ENCODE peak calls at places on chromosomes 11 and 22, in nine cellular contexts. D is GM12878, I is IMR-90, M is GM23338, E is H9, S is PC-3, R is mammary epithelial cell, V is astrocyte, L is OCI-LY7. N is an unnamed sample. For H4K20me1, the result is how much of the 10 kb centered on the place peaks cover.

GRCh38 chr11:133041928-133042890 is 490.1 kb downstream of the OPCML start:
- DNase-seq in V (no peak), L (no peak), E (no peak), M (no peak), I (no peak), D (no peak), S (no peak), R (no peak), N (no peak)

GRCh38 chr22:39967103-39967829 is 7.1 kb downstream of the TMA7B start:
- DNase-seq in I (peak), L (no peak), S (peak), D (no peak), M (no peak), E (no peak), R (peak), V (peak), N (peak)

GRCh38 chr11:10414181-10414580 is 40.9 kb upstream of the AMPD3 start:
- DNase-seq in L (no peak), V (no peak), I (no peak), D (no peak), S (no peak), R (no peak), E (no peak), M (no peak), N (peak)

GRCh38 chr11:109697140-109697843 is 275.3 kb downstream of the C11orf87 start:
- DNase-seq in D (no peak), E (peak), I (peak), L (peak), M (peak), V (peak), R (peak), S (peak), N (peak)

GRCh38 chr11:117187007-117187406 is 8.5 kb downstream of the SIDT2 start:
- DNase-seq in S (no peak), L (no peak), E (no peak), D (no peak), M (no peak), R (no peak), V (no peak), I (no peak), N (no peak)

GRCh38 chr11:72308226-72309073 is 64.5 kb upstream of the PHOX2A start:
- DNase-seq in M (no peak), V (peak), R (peak), S (peak), E (no peak), L (no peak), I (peak), D (no peak), N (peak)

GRCh38 chr11:132466983-132467382 is 1065.3 kb downstream of the OPCML start:
- DNase-seq in V (no peak), S (no peak), L (no peak), R (no peak), D (no peak), M (no peak), I (no peak), E (no peak), N (no peak)

GRCh38 chr22:39589880-39590279 is 19.3 kb downstream of the CACNA1I start:
- DNase-seq in V (no peak), R (no peak), E (no peak), S (no peak), I (no peak), L (no peak), D (no peak), M (no peak), N (no peak)

GRCh38 chr11:76626921-76627391 is 43.6 kb downstream of the LRRC32 start:
- DNase-seq in E (no peak), M (no peak), L (peak), R (peak), V (peak), S (peak), D (peak), I (peak), N (no peak)

GRCh38 chr11:66335531-66336233 is 552 bp downstream of the RIN1 start:
- DNase-seq in R (peak), S (peak), E (peak), L (no peak), V (peak), M (peak), D (no peak), I (peak), N (peak)

GRCh38 chr22:36565686-36566085 is 36.7 kb upstream of the EIF3D start:
- DNase-seq in V (peak), D (no peak), M (no peak), I (no peak), S (peak), E (no peak), L (no peak), R (peak), N (peak)

DNA sequence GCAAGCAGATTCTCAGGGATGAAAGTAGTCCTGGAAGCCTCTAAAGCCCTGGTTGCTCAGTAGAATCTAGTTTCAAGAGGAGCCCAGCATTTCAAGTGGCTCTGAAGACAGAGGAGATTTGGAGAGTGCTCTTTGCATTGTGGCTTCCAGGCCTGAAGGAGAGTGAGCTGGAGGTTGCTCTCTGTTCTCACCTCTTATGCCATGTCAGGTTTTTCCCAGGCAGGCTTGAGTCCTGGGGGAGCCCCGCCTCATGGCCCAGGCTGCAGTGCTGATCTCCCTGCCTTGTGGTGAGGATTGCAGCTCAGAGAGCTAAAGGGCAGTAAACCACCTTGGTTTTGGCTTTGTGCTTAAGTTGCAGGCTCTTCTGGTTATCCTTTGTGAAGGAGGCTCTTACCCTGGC is 32.8 kb downstream of the RCOR2 start:
- DNase-seq in M (no peak), S (no peak), V (no peak), D (no peak), R (no peak), I (no peak), E (no peak), L (no peak), N (peak)
- H4K20me1 ChIP-seq in M (under half), S (under half), V (half or more), D (under half), R (under half), I (half or more), E (under half), L (under half), N (under half)

GRCh38 chr11:113458189-113458588 is 17.0 kb downstream of the DRD2 start:
- DNase-seq in D (no peak), M (no peak), L (no peak), S (no peak), V (no peak), E (no peak), R (no peak), I (no peak), N (no peak)
- H2AFZ ChIP-seq in D (no peak), M (no peak), L (no peak), S (no peak), V (no peak), E (no peak), R (no peak), I (no peak), N (no peak)

GRCh38 chr11:2691991-2692841 is 7.6 kb downstream of the KCNQ1OT1 start:
- DNase-seq in S (peak), M (peak), V (no peak), I (no peak), D (no peak), L (peak), R (no peak), E (peak), N (no peak)
- TF ChIP-seq CTCF in S (peak), M (peak), V (no peak), I (peak), D (peak), L (peak), R (peak), E (peak), N (no peak)

DNA sequence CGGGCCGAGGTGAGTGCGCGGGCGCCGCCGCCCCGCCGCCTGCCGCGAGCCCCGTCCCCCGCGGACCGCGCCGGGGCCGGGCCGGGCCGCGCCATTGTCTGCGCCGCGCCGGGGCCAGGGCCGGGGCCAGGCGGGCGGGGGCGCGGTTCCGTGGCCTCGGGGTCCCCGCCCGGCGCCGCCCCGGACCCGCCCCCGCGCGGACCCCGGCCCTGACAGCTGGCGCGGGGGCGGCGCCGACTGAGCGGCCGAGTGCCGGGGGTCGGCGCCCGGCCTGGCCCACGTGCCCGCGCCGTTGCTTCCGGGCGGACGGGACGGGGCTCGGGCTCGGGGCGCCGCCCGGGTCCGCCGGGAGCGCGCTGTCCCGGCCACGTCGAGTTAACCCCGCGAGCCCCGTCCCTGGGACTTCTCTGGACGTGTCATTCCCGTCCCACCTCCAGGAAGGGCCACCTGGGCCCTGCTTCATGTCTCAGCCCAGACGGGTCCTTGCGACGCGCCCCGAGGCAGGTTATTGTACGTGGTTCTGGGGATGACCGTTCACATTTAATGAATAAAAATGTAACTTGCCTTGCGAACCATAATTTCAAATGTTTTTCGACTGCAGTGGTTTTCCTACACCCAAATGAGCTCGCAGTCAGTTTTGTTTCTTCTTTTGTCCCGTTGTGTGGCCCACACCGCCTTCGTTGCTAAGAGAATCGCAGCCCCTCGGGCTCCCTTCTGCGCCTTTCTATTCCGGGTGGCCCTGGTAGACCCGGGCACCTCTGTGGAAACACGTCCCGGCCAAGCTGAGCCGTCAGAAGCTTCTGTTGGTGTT is 542 bp downstream of the ZBED4 start:
- DNase-seq in I (peak), S (peak), D (no peak), M (peak), E (peak), L (peak), R (peak), V (no peak), N (peak)
- H4K20me1 ChIP-seq in I (under half), S (under half), D (under half), M (under half), E (under half), L (under half), R (under half), V (under half), N (under half)